ENCODE peak calls at places on chromosomes 6 and 20, in ten cellular contexts. One of them, this sample, is unnamed.

GRCh38 chr6:66638099-66638498 is 931.1 kb upstream of the EYS start:
- DNase-seq in MV-4-11: no peak
- DNase-seq in A172: peak
- DNase-seq in C1 segment of cervical spinal cord: no peak
- DNase-seq in ovary: no peak
- DNase-seq in fibroblast of lung: no peak
- DNase-seq in tibial artery: no peak
- DNase-seq in progenitor cell of endocrine pancreas: no peak
- DNase-seq in GM13976: no peak
- DNase-seq in WTC11: no peak
- DNase-seq in this sample: no peak

GRCh38 chr20:45993197-45993951 is 15.3 kb upstream of the MMP9 start:
- DNase-seq in MV-4-11: peak
- DNase-seq in fibroblast of lung: no peak
- DNase-seq in GM13976: peak
- DNase-seq in A172: peak
- DNase-seq in progenitor cell of endocrine pancreas: no peak
- DNase-seq in tibial artery: no peak
- DNase-seq in C1 segment of cervical spinal cord: no peak
- DNase-seq in ovary: no peak
- DNase-seq in WTC11: no peak
- DNase-seq in this sample: peak

GRCh38 chr6:52019092-52019491 is 68.3 kb downstream of the PKHD1 start:
- DNase-seq in progenitor cell of endocrine pancreas: no peak
- DNase-seq in WTC11: no peak
- DNase-seq in ovary: no peak
- DNase-seq in GM13976: no peak
- DNase-seq in A172: no peak
- DNase-seq in C1 segment of cervical spinal cord: no peak
- DNase-seq in tibial artery: no peak
- DNase-seq in MV-4-11: no peak
- DNase-seq in fibroblast of lung: no peak
- DNase-seq in this sample: no peak

GRCh38 chr6:11656486-11656885 is 118.9 kb downstream of the TMEM170B start:
- DNase-seq in fibroblast of lung: no peak
- DNase-seq in tibial artery: no peak
- DNase-seq in ovary: no peak
- DNase-seq in progenitor cell of endocrine pancreas: no peak
- DNase-seq in A172: no peak
- DNase-seq in MV-4-11: no peak
- DNase-seq in WTC11: no peak
- DNase-seq in C1 segment of cervical spinal cord: no peak
- DNase-seq in GM13976: no peak
- DNase-seq in this sample: no peak

GRCh38 chr6:23213193-23213592 is 643.8 kb downstream of the HDGFL1 start:
- DNase-seq in tibial artery: no peak
- DNase-seq in A172: no peak
- DNase-seq in C1 segment of cervical spinal cord: no peak
- DNase-seq in ovary: no peak
- DNase-seq in progenitor cell of endocrine pancreas: no peak
- DNase-seq in WTC11: no peak
- DNase-seq in GM13976: no peak
- DNase-seq in MV-4-11: peak
- DNase-seq in fibroblast of lung: peak
- DNase-seq in this sample: no peak

GRCh38 chr6:89999154-89999553 is 104.9 kb downstream of the GJA10 start:
- DNase-seq in progenitor cell of endocrine pancreas: no peak
- DNase-seq in C1 segment of cervical spinal cord: no peak
- DNase-seq in GM13976: no peak
- DNase-seq in MV-4-11: peak
- DNase-seq in fibroblast of lung: peak
- DNase-seq in A172: peak
- DNase-seq in WTC11: no peak
- DNase-seq in tibial artery: no peak
- DNase-seq in ovary: no peak
- DNase-seq in this sample: no peak

GRCh38 chr6:97215157-97215769 is 67.8 kb downstream of the MMS22L start:
- DNase-seq in A172: peak
- DNase-seq in progenitor cell of endocrine pancreas: peak
- DNase-seq in ovary: no peak
- DNase-seq in WTC11: peak
- DNase-seq in tibial artery: no peak
- DNase-seq in GM13976: no peak
- DNase-seq in MV-4-11: peak
- DNase-seq in fibroblast of lung: peak
- DNase-seq in C1 segment of cervical spinal cord: peak
- DNase-seq in this sample: no peak

GRCh38 chr6:168711049-168711640 is 270.2 kb downstream of the SMOC2 start:
- DNase-seq in tibial artery: no peak
- DNase-seq in fibroblast of lung: no peak
- DNase-seq in ovary: no peak
- DNase-seq in GM13976: no peak
- DNase-seq in MV-4-11: peak
- DNase-seq in A172: no peak
- DNase-seq in WTC11: no peak
- DNase-seq in C1 segment of cervical spinal cord: no peak
- DNase-seq in progenitor cell of endocrine pancreas: no peak
- DNase-seq in this sample: no peak

GRCh38 chr6:166626177-166627038 is 643 bp downstream of the RPS6KA2 start:
- DNase-seq in tibial artery: no peak
- DNase-seq in WTC11: peak
- DNase-seq in progenitor cell of endocrine pancreas: peak
- DNase-seq in MV-4-11: peak
- DNase-seq in C1 segment of cervical spinal cord: no peak
- DNase-seq in A172: no peak
- DNase-seq in ovary: peak
- DNase-seq in GM13976: peak
- DNase-seq in fibroblast of lung: peak
- DNase-seq in this sample: peak

GRCh38 chr6:3753228-3753795 is 1.8 kb upstream of the PXDC1 start:
- DNase-seq in fibroblast of lung: no peak
- DNase-seq in A172: no peak
- DNase-seq in tibial artery: peak
- DNase-seq in MV-4-11: no peak
- DNase-seq in C1 segment of cervical spinal cord: no peak
- DNase-seq in WTC11: no peak
- DNase-seq in progenitor cell of endocrine pancreas: no peak
- DNase-seq in ovary: no peak
- DNase-seq in GM13976: no peak
- DNase-seq in this sample: no peak